ENCODE peak calls at places on chromosome 3, in five cellular contexts. R, I, J, P and L are unnamed samples.

GRCh38 chr3:40116478-40117162 is 192.9 kb upstream of the EIF1B start:
- DNase-seq in P (no peak), R (peak), J (no peak), I (no peak), L (peak)

GRCh38 chr3:32951410-32951811 is at the start of gene CCR4:
- DNase-seq in R (no peak), P (no peak), J (peak), I (no peak), L (no peak)

GRCh38 chr3:183061431-183062172 is 37.7 kb downstream of the MCCC1 start:
- DNase-seq in R (no peak), P (no peak), J (no peak), I (no peak), L (no peak)

GRCh38 chr3:30199096-30199734 is 407.2 kb upstream of the TGFBR2 start:
- DNase-seq in R (no peak), I (peak), J (peak), P (peak), L (no peak)

GRCh38 chr3:126659915-126660886 is 5.3 kb upstream of the TXNRD3 start:
- DNase-seq in J (no peak), P (peak), R (no peak), I (no peak), L (no peak)

GRCh38 chr3:39317571-39318169 is 11.8 kb upstream of the CCR8 start:
- DNase-seq in I (no peak), R (no peak), P (no peak), J (no peak), L (no peak)

GRCh38 chr3:123449092-123449985 is 449 bp upstream of the ADCY5 start:
- DNase-seq in P (peak), R (no peak), J (no peak), I (no peak), L (no peak)

GRCh38 chr3:42394579-42395288 is 15.7 kb downstream of the LYZL4 start:
- DNase-seq in I (no peak), J (no peak), P (no peak), R (no peak), L (no peak)

GRCh38 chr3:13715961-13716360 is 163.9 kb downstream of the WNT7A start:
- DNase-seq in J (no peak), I (no peak), P (no peak), R (no peak), L (no peak)

GRCh38 chr3:12708584-12709192 is 44.8 kb upstream of the RAF1 start:
- DNase-seq in P (peak), R (peak), I (no peak), J (no peak), L (peak)

GRCh38 chr3:36700537-36701248 is 63.7 kb downstream of the DCLK3 start:
- DNase-seq in P (peak), I (no peak), R (no peak), J (no peak), L (no peak)

GRCh38 chr3:9903238-9903624 is 583 bp downstream of the IL17RE start:
- DNase-seq in P (no peak), J (no peak), R (no peak), I (no peak), L (no peak)